ENCODE peak calls at places on chromosomes 1 and 21, in four cellular contexts. B is HepG2, U is GM12891, L is K562. X is an unnamed sample.

GRCh38 chr1:245822997-245823396 is 668.2 kb downstream of the KIF26B start:
- DNase-seq in B (peak; percentile 54), U (no peak), L (no peak), X (no peak)

GRCh38 chr1:6603851-6604558 is 1.3 kb upstream of the KLHL21 start:
- DNase-seq in B (peak; percentile 97), L (no peak), U (no peak), X (no peak)

GRCh38 chr1:234963180-234963903 is 165.3 kb downstream of the TOMM20 start:
- DNase-seq in B (peak; percentile 99), L (peak; percentile 60), U (no peak), X (peak; percentile 77)

GRCh38 chr1:76919123-76919522 is 51.8 kb downstream of the ST6GALNAC5 start:
- DNase-seq in U (no peak), B (no peak), L (no peak), X (no peak)

GRCh38 chr1:39671433-39671792 is 494 bp downstream of the NT5C1A start:
- DNase-seq in L (peak; percentile 29), U (no peak), B (no peak), X (no peak)

GRCh38 chr1:77424236-77424635 is 142.4 kb downstream of the AK5 start:
- DNase-seq in U (no peak), L (no peak), B (no peak), X (no peak)

GRCh38 chr1:223041481-223041880 is 101.6 kb downstream of the TLR5 start:
- DNase-seq in L (no peak), U (no peak), B (no peak), X (no peak)

GRCh38 chr1:234934611-234935033 is 194.0 kb downstream of the TOMM20 start:
- DNase-seq in L (no peak), U (no peak), B (no peak), X (no peak)

GRCh38 chr1:15343729-15344128 is 66.0 kb upstream of the EFHD2 start:
- DNase-seq in B (no peak), L (no peak), U (no peak), X (no peak)

GRCh38 chr21:33608559-33608958 is 20.1 kb upstream of the DONSON start:
- DNase-seq in B (no peak), U (no peak), L (no peak), X (no peak)

GRCh38 chr1:18950415-18951026 is 6.0 kb downstream of the IFFO2 start:
- DNase-seq in B (no peak), L (no peak), U (no peak), X (no peak)

GRCh38 chr1:233343262-233343661 is 15.7 kb downstream of the MAP3K21 start:
- DNase-seq in L (no peak), B (no peak), U (no peak), X (no peak)
- TF ChIP-seq POLR2A in L (no peak), B (no peak), U (no peak), X (no peak)

GRCh38 chr21:45818276-45818903 is 163.2 kb upstream of the COL6A1 start:
- DNase-seq in L (no peak), U (no peak), B (no peak), X (no peak)
- TF ChIP-seq POLR2AphosphoS5 in L (no peak), U (no peak), B (no peak), X (no peak)

DNA sequence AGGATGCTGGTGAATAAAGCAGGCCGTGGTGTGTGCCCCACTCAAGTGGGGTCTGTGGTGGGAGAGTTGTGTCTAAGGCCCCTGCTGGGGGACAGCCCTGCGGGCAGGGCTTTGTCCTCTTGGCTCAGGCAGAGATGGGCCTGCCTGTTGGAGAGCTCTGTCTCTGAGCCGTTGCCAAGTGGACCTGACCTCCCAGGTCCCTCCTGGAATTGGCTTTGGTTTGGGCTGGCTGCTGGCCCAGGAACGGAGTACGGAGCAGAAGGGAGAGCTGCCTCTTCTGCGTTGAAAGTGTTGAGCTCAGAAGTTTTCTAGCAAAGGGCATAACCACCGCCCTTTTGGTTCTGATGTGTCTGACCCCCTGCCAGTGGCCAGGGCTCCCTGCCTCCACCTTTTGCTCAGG is 153.9 kb downstream of the PEX14 start:
- DNase-seq in U (no peak), B (no peak), L (no peak), X (no peak)
- TF ChIP-seq TAF1 in U (no peak), B (no peak), L (no peak), X (no peak)

DNA sequence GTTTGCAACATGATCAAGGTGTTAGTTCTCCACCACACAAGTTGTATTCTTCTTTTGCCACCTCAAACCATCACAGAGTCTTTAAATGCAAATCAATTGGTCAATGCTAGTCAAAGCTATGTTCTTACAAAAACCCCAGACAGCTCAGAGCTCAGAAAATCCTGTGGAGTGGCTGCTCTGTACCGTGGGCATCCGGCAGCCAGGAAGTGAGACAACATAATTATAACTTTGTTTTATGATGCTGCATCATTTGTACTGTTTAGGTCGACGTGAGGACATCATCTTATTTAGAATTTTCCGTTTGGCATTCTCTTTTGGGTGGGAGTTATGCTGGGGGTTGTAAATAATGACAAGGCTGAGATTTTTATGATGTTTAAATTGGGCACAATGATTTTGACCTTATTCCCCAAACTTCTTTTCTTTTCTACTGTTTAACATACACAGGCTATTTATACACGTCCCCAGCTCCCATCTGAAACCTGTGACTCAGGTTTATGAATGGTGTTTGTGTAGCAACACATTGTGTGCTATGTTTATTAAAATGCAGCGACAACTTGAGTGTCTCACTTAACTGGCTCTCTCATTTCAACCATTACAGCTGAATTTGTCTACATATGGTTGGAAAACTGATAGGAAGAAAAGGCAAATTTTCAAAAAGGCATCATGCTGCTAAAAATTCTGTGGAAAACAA is 124.0 kb downstream of the CNIH3 start:
- DNase-seq in U (no peak), L (no peak), B (no peak), X (no peak)
- TF ChIP-seq POLR2A in U (no peak), L (no peak), B (no peak), X (peak; percentile 34)

GRCh38 chr1:84146375-84147032 is 2.4 kb downstream of the PRKACB start:
- DNase-seq in U (no peak), L (no peak), B (no peak), X (no peak)
- TF ChIP-seq POLR2AphosphoS5 in U (no peak), L (no peak), B (no peak), X (no peak)